ENCODE peak calls at places on chromosomes 5 and 9, in ten cellular contexts. X is WTC11; H is fibroblast of villous mesenchyme; L is H54; B is T-cell; G is activated CD4-positive, alpha-beta T cell treated with anti-CD3 and anti-CD28 coated beads, Interleukin-2, amount 10 ng/mL, durations not matched to agents 24 days and 14 days; K is CD8-positive, alpha-beta memory T cell; A is choroid plexus epithelial cell; U is NCI-H2107; W is endodermal cell. J is an unnamed sample.
A peak's percentile ranks its signal among the peaks of the same experiment; 100 is the strongest.

GRCh38 chr5:471750-472058 is 28.7 kb downstream of the EXOC3 start:
- DNase-seq in K (no peak), H (no peak), L (no peak), U (no peak), B (no peak), G (no peak), X (no peak), A (no peak), W (no peak), J (no peak)

GRCh38 chr5:160423025-160423554 is 1.4 kb downstream of the PTTG1 start:
- DNase-seq in L (no peak), G (no peak), H (no peak), W (no peak), A (no peak), X (no peak), B (no peak), K (no peak), U (no peak), J (no peak)

GRCh38 chr5:91998774-91999173 is 615.7 kb upstream of the ARRDC3 start:
- DNase-seq in U (no peak), B (no peak), X (peak; percentile 9), G (no peak), K (no peak), H (no peak), W (no peak), A (no peak), L (no peak), J (no peak)

GRCh38 chr9:82130331-82131042 is 141.9 kb downstream of the SPATA31D1 start:
- DNase-seq in X (no peak), G (no peak), K (no peak), L (no peak), H (no peak), U (no peak), A (no peak), W (no peak), B (no peak), J (no peak)

GRCh38 chr5:61089351-61089750 is 72.9 kb downstream of the SMIM15 start:
- DNase-seq in U (no peak), W (no peak), B (no peak), X (no peak), A (peak; percentile 61), L (no peak), G (no peak), K (no peak), H (peak; percentile 76), J (no peak)

GRCh38 chr9:89740722-89741121 is 135.9 kb downstream of the GADD45G start:
- DNase-seq in L (no peak), U (no peak), G (peak; percentile 79), H (no peak), A (no peak), K (peak; percentile 36), W (no peak), B (peak; percentile 7), X (no peak), J (no peak)

GRCh38 chr9:121766081-121766683 is 114.7 kb downstream of the DAB2IP start:
- DNase-seq in X (no peak), U (no peak), G (no peak), L (no peak), K (peak; percentile 16), H (no peak), A (no peak), B (no peak), W (no peak), J (no peak)

GRCh38 chr9:18163146-18163545 is 310.8 kb upstream of the ADAMTSL1 start:
- DNase-seq in U (no peak), W (no peak), A (no peak), B (no peak), L (no peak), X (no peak), K (no peak), H (no peak), G (no peak), J (no peak)

GRCh38 chr9:17613723-17614122 is 34.9 kb downstream of the SH3GL2 start:
- DNase-seq in W (no peak), A (peak; percentile 36), G (no peak), L (no peak), X (no peak), H (peak; percentile 41), U (no peak), K (no peak), B (no peak), J (no peak)

GRCh38 chr9:132757031-132757430 is 86.8 kb downstream of the GTF3C4 start:
- DNase-seq in W (no peak), K (no peak), L (no peak), B (no peak), G (no peak), H (no peak), U (no peak), A (no peak), X (no peak), J (no peak)

GRCh38 chr9:96137666-96138429 is 164.1 kb downstream of the HSD17B3 start:
- DNase-seq in G (no peak), B (no peak), U (no peak), H (peak; percentile 35), L (peak; percentile 44), A (peak; percentile 47), W (peak; percentile 73), K (no peak), X (no peak), J (no peak)

GRCh38 chr9:108766786-108767185 is 89.0 kb downstream of the ACTL7B start:
- DNase-seq in K (no peak), L (no peak), X (peak; percentile 39), U (no peak), H (no peak), G (no peak), W (peak; percentile 78), A (no peak), B (no peak), J (peak; percentile 62)

GRCh38 chr5:56516034-56516433 is 282.9 kb upstream of the ANKRD55 start:
- DNase-seq in X (no peak), A (no peak), L (no peak), H (no peak), G (no peak), B (no peak), U (no peak), W (no peak), K (no peak), J (no peak)

GRCh38 chr5:92678576-92679105 is 902.4 kb downstream of the NR2F1-AS1 start:
- DNase-seq in B (no peak), W (no peak), K (no peak), L (no peak), A (no peak), G (no peak), U (no peak), X (no peak), H (peak; percentile 4), J (no peak)

GRCh38 chr5:539469-540214 is 15.4 kb upstream of the SLC9A3 start:
- DNase-seq in G (no peak), X (peak; percentile 5), B (no peak), H (no peak), A (no peak), L (no peak), U (no peak), W (no peak), K (peak; percentile 42), J (no peak)

GRCh38 chr9:106800691-106801090 is 62.3 kb upstream of the ZNF462 start:
- DNase-seq in H (peak; percentile 16), A (peak; percentile 20), K (no peak), G (no peak), U (no peak), L (no peak), W (no peak), X (no peak), B (no peak), J (no peak)

GRCh38 chr5:181205735-181206401 is 872 bp upstream of the TRIM7 start:
- DNase-seq in H (no peak), L (no peak), W (no peak), B (no peak), A (peak; percentile 46), G (peak; percentile 75), U (no peak), X (peak; percentile 29), K (peak; percentile 51), J (no peak)

GRCh38 chr9:72315510-72316287 is 49.3 kb downstream of the ZFAND5 start:
- DNase-seq in K (no peak), U (peak; percentile 25), L (peak; percentile 22), G (no peak), B (no peak), A (peak; percentile 87), H (peak; percentile 96), W (peak; percentile 82), X (peak; percentile 16), J (peak; percentile 53)

GRCh38 chr5:135033026-135033861 is 784 bp downstream of the PITX1 start:
- DNase-seq in B (no peak), H (peak; percentile 56), X (peak; percentile 60), K (no peak), A (peak; percentile 27), L (peak; percentile 70), W (peak; percentile 84), U (no peak), G (peak; percentile 74), J (peak; percentile 75)

GRCh38 chr5:108760512-108760911 is 12.8 kb downstream of the FER start:
- DNase-seq in H (no peak), A (no peak), G (no peak), B (no peak), W (no peak), K (no peak), L (no peak), U (no peak), X (no peak), J (no peak)

GRCh38 chr9:37650873-37651768 is at the start of gene FRMPD1:
- DNase-seq in W (peak; percentile 91), U (peak; percentile 68), K (peak; percentile 58), X (peak; percentile 80), L (peak; percentile 15), A (peak; percentile 36), H (peak; percentile 37), G (peak; percentile 90), B (peak; percentile 21), J (peak; percentile 75)

GRCh38 chr5:149265559-149265958 is 6.1 kb upstream of the AFAP1L1 start:
- DNase-seq in U (no peak), A (peak; percentile 78), B (no peak), G (no peak), L (peak; percentile 23), W (no peak), K (no peak), X (no peak), H (peak; percentile 76), J (no peak)

GRCh38 chr5:32949571-32949970 is 238.4 kb downstream of the NPR3 start:
- DNase-seq in B (no peak), H (no peak), U (no peak), G (no peak), W (no peak), L (no peak), A (no peak), X (no peak), K (no peak), J (no peak)

GRCh38 chr5:130605200-130605599 is 559.9 kb downstream of the HINT1 start:
- DNase-seq in U (no peak), H (no peak), W (peak; percentile 55), K (no peak), X (no peak), B (no peak), G (no peak), A (no peak), L (no peak), J (no peak)

GRCh38 chr5:66273131-66273530 is 129.0 kb downstream of the SREK1 start:
- DNase-seq in L (no peak), W (no peak), G (no peak), X (no peak), H (no peak), K (no peak), A (no peak), U (no peak), B (no peak), J (no peak)

GRCh38 chr5:141369994-141370848 is at the start of gene PCDHGB3:
- DNase-seq in W (no peak), X (peak; percentile 56), L (peak; percentile 38), U (no peak), K (no peak), G (peak; percentile 71), A (peak; percentile 64), B (no peak), H (peak; percentile 54), J (peak; percentile 32)

GRCh38 chr9:112069318-112070169 is 105.6 kb downstream of the SUSD1 start:
- DNase-seq in U (no peak), A (no peak), K (no peak), L (no peak), W (no peak), X (no peak), G (no peak), H (peak; percentile 54), B (no peak), J (no peak)

GRCh38 chr9:36914212-36914577 is 119.9 kb downstream of the PAX5 start:
- DNase-seq in A (no peak), H (no peak), L (no peak), G (no peak), K (no peak), B (no peak), X (no peak), W (no peak), U (no peak), J (no peak)